ENCODE peak calls at places on chromosomes 2 and 18, in eight cellular contexts. Q, L, I, S, W, O, T and E are unnamed samples.

GRCh38 chr2:144331652-144332355 is 188.1 kb downstream of the ZEB2 start:
- DNase-seq in S (no peak), W (no peak), T (no peak), L (no peak), I (peak), O (no peak), Q (no peak), E (no peak)

GRCh38 chr18:39962546-39962945 is 1992.5 kb upstream of the PIK3C3 start:
- DNase-seq in O (peak), T (no peak), I (no peak), L (no peak), S (no peak), Q (no peak), W (no peak), E (no peak)

GRCh38 chr18:25350561-25351201 is 1.3 kb downstream of the ZNF521 start:
- DNase-seq in T (peak), O (peak), I (no peak), Q (no peak), L (no peak), W (no peak), S (peak), E (peak)

GRCh38 chr2:36753706-36754221 is 57.3 kb downstream of the VIT start:
- DNase-seq in L (no peak), W (no peak), I (no peak), T (peak), O (peak), S (no peak), Q (no peak), E (no peak)

GRCh38 chr2:142944264-142944663 is 66.8 kb downstream of the KYNU start:
- DNase-seq in W (no peak), T (no peak), I (no peak), Q (no peak), O (peak), S (peak), L (no peak), E (no peak)

GRCh38 chr2:33488715-33489540 is 12.5 kb downstream of the RASGRP3 start:
- DNase-seq in I (no peak), W (no peak), S (no peak), T (no peak), L (no peak), O (no peak), Q (no peak), E (no peak)

GRCh38 chr2:189466656-189467055 is 25.4 kb downstream of the WDR75 start:
- DNase-seq in I (no peak), O (peak), W (no peak), S (peak), T (peak), Q (no peak), L (no peak), E (peak)

GRCh38 chr2:217905906-217906305 is 96.9 kb downstream of the TNS1 start:
- DNase-seq in L (no peak), T (no peak), I (no peak), W (no peak), S (no peak), O (no peak), Q (no peak), E (no peak)

GRCh38 chr2:20390524-20391123 is 40.0 kb upstream of the PUM2 start:
- DNase-seq in I (no peak), S (no peak), W (no peak), O (no peak), L (no peak), Q (no peak), T (no peak), E (no peak)

GRCh38 chr2:42129487-42129852 is 39.7 kb upstream of the EML4 start:
- DNase-seq in S (no peak), T (no peak), L (no peak), W (no peak), O (no peak), Q (no peak), I (no peak), E (no peak)

GRCh38 chr2:236667526-236667925 is 97.9 kb downstream of the ACKR3 start:
- DNase-seq in Q (no peak), O (no peak), L (no peak), T (no peak), I (no peak), W (no peak), S (no peak), E (no peak)

GRCh38 chr2:101023327-101024107 is 21.4 kb downstream of the RPL31 start:
- DNase-seq in T (no peak), S (no peak), I (no peak), O (no peak), W (no peak), Q (no peak), L (no peak), E (no peak)

GRCh38 chr2:160534996-160535395 is 41.4 kb upstream of the RBMS1 start:
- DNase-seq in W (no peak), T (no peak), I (no peak), S (no peak), O (no peak), L (no peak), Q (no peak), E (no peak)

GRCh38 chr2:238653436-238654109 is 194.3 kb upstream of the TWIST2 start:
- DNase-seq in Q (no peak), W (no peak), I (no peak), O (no peak), T (no peak), L (no peak), S (no peak), E (no peak)

GRCh38 chr2:118131771-118132170 is 43.5 kb downstream of the INSIG2 start:
- DNase-seq in Q (no peak), O (no peak), L (no peak), S (no peak), T (no peak), I (no peak), W (no peak), E (no peak)

GRCh38 chr18:77054288-77054605 is 78.3 kb downstream of the MBP start:
- DNase-seq in S (no peak), W (no peak), O (no peak), I (no peak), T (no peak), L (no peak), Q (no peak), E (no peak)

GRCh38 chr2:67039058-67039457 is 358.1 kb upstream of the ETAA1 start:
- DNase-seq in T (no peak), O (no peak), W (no peak), I (no peak), S (no peak), Q (no peak), L (no peak), E (no peak)

GRCh38 chr2:138818479-138818878 is 38.3 kb upstream of the NXPH2 start:
- DNase-seq in O (no peak), S (no peak), T (no peak), Q (no peak), L (no peak), W (no peak), I (no peak), E (no peak)

GRCh38 chr2:140659293-140659692 is 1471.5 kb downstream of the LRP1B start:
- DNase-seq in T (no peak), L (no peak), W (no peak), O (peak), S (no peak), I (no peak), Q (no peak), E (peak)

GRCh38 chr18:77112161-77112801 is 20.3 kb downstream of the MBP start:
- DNase-seq in Q (no peak), S (no peak), T (no peak), W (no peak), I (no peak), O (no peak), L (no peak), E (no peak)

GRCh38 chr2:37276291-37276690 is 44.8 kb downstream of the NDUFAF7 start:
- DNase-seq in L (no peak), S (no peak), W (no peak), Q (no peak), T (no peak), O (peak), I (no peak), E (no peak)

GRCh38 chr2:222613715-222614331 is 42.1 kb downstream of the FARSB start:
- DNase-seq in L (no peak), I (no peak), S (peak), W (no peak), T (peak), O (peak), Q (no peak), E (peak)

GRCh38 chr18:63831080-63831788 is 56.0 kb downstream of the SERPINB7 start:
- DNase-seq in Q (no peak), O (peak), I (no peak), T (peak), S (peak), L (no peak), W (no peak), E (no peak)

GRCh38 chr18:9802774-9803697 is 82.7 kb upstream of the TXNDC2 start:
- DNase-seq in S (peak), T (no peak), L (no peak), W (no peak), O (peak), I (no peak), Q (no peak), E (no peak)

GRCh38 chr2:85266424-85267041 is 61.3 kb downstream of the TGOLN2 start:
- DNase-seq in S (peak), I (peak), Q (peak), L (peak), O (peak), T (peak), W (peak), E (peak)

GRCh38 chr2:3129867-3130266 is 247.8 kb downstream of the EIPR1 start:
- DNase-seq in Q (no peak), I (no peak), W (no peak), S (no peak), T (no peak), L (no peak), O (no peak), E (no peak)

GRCh38 chr2:216388046-216388884 is 16.0 kb upstream of the MARCHF4 start:
- DNase-seq in W (no peak), S (no peak), O (no peak), Q (no peak), T (no peak), I (no peak), L (no peak), E (no peak)

GRCh38 chr18:38362286-38362792 is 796.7 kb upstream of the CELF4 start:
- DNase-seq in S (no peak), W (no peak), L (no peak), T (no peak), O (no peak), I (no peak), Q (no peak), E (no peak)

GRCh38 chr18:51656249-51656648 is 458.8 kb upstream of the MEX3C start:
- DNase-seq in W (no peak), O (no peak), I (no peak), L (no peak), Q (no peak), T (no peak), S (no peak), E (no peak)